ENCODE peak calls at places on chromosome 21, in six cellular contexts. S is ovary, C is lower leg skin, W is stomach, T is body of pancreas, A is HepG2. Z is an unnamed sample.

GRCh38 chr21:16419188-16419874 is 689.5 kb downstream of the USP25 start:
- DNase-seq in S (peak; percentile 82), C (peak; percentile 55), W (peak; percentile 81), T (peak; percentile 93), A (peak; percentile 12), Z (no peak)

GRCh38 chr21:29240136-29240535 is 58.6 kb upstream of the BACH1 start:
- DNase-seq in S (no peak), C (no peak), W (no peak), T (no peak), A (no peak), Z (no peak)

GRCh38 chr21:14383596-14384210 is 757 bp upstream of the HSPA13 start:
- DNase-seq in S (no peak), C (no peak), W (no peak), T (no peak), A (no peak), Z (no peak)

GRCh38 chr21:36199021-36199420 is 42.4 kb downstream of the DOP1B start:
- DNase-seq in S (no peak), C (no peak), W (no peak), T (no peak), A (no peak), Z (no peak)

GRCh38 chr21:25428537-25428936 is 178.7 kb downstream of the MRPL39 start:
- DNase-seq in S (no peak), C (no peak), W (no peak), T (no peak), A (no peak), Z (no peak)

GRCh38 chr21:30194701-30195299 is 21.1 kb downstream of the CLDN8 start:
- DNase-seq in S (no peak), C (no peak), W (no peak), T (no peak), A (peak; percentile 10), Z (peak; percentile 11)

GRCh38 chr21:15051652-15052554 is 12.9 kb downstream of the NRIP1 start:
- DNase-seq in S (no peak), C (no peak), W (no peak), T (no peak), A (no peak), Z (no peak)

GRCh38 chr21:16535100-16535418 is 805.3 kb downstream of the USP25 start:
- DNase-seq in S (peak; percentile 92), C (peak; percentile 87), W (peak; percentile 30), T (peak; percentile 88), A (no peak), Z (peak; percentile 40)

GRCh38 chr21:34996304-34997081 is 52.6 kb downstream of the RUNX1 start:
- DNase-seq in S (no peak), C (peak; percentile 75), W (no peak), T (no peak), A (no peak), Z (no peak)

GRCh38 chr21:23921670-23922418 is 1685.4 kb downstream of the MRPL39 start:
- DNase-seq in S (no peak), C (no peak), W (no peak), T (no peak), A (no peak), Z (no peak)

GRCh38 chr21:40139636-40140035 is 272.4 kb downstream of the PCP4 start:
- DNase-seq in S (no peak), C (no peak), W (no peak), T (no peak), A (no peak), Z (no peak)

GRCh38 chr21:34921151-34921550 is 128.0 kb downstream of the RUNX1 start:
- DNase-seq in S (no peak), C (no peak), W (no peak), T (no peak), A (no peak), Z (no peak)

GRCh38 chr21:14321042-14321441 is 61.9 kb downstream of the HSPA13 start:
- DNase-seq in S (no peak), C (no peak), W (no peak), T (no peak), A (no peak), Z (peak; percentile 5)

GRCh38 chr21:42837421-42838211 is 41.7 kb downstream of the WDR4 start:
- DNase-seq in S (no peak), C (no peak), W (peak; percentile 21), T (no peak), A (no peak), Z (no peak)

GRCh38 chr21:42835211-42835610 is 44.1 kb downstream of the WDR4 start:
- DNase-seq in S (no peak), C (no peak), W (peak; percentile 1), T (no peak), A (no peak), Z (no peak)

GRCh38 chr21:42835611-42836401 is 43.5 kb downstream of the WDR4 start:
- DNase-seq in S (no peak), C (no peak), W (peak; percentile 13), T (no peak), A (no peak), Z (no peak)

GRCh38 chr21:42836767-42837301 is 42.5 kb downstream of the WDR4 start:
- DNase-seq in S (no peak), C (no peak), W (peak; percentile 16), T (no peak), A (no peak), Z (no peak)

GRCh38 chr21:42836402-42836666 is 43.0 kb downstream of the WDR4 start:
- DNase-seq in S (no peak), C (no peak), W (no peak), T (no peak), A (no peak), Z (no peak)
- TF ChIP-seq POLR2A in S (no peak), C (no peak), W (no peak), T (no peak), A (no peak), Z (no peak)

GRCh38 chr21:33897098-33897497 is 18.5 kb downstream of the ATP5PO start:
- DNase-seq in S (no peak), C (no peak), W (no peak), T (no peak), A (no peak), Z (no peak)
- TF ChIP-seq POLR2A in S (no peak), C (no peak), W (no peak), T (no peak), A (no peak), Z (no peak)

DNA sequence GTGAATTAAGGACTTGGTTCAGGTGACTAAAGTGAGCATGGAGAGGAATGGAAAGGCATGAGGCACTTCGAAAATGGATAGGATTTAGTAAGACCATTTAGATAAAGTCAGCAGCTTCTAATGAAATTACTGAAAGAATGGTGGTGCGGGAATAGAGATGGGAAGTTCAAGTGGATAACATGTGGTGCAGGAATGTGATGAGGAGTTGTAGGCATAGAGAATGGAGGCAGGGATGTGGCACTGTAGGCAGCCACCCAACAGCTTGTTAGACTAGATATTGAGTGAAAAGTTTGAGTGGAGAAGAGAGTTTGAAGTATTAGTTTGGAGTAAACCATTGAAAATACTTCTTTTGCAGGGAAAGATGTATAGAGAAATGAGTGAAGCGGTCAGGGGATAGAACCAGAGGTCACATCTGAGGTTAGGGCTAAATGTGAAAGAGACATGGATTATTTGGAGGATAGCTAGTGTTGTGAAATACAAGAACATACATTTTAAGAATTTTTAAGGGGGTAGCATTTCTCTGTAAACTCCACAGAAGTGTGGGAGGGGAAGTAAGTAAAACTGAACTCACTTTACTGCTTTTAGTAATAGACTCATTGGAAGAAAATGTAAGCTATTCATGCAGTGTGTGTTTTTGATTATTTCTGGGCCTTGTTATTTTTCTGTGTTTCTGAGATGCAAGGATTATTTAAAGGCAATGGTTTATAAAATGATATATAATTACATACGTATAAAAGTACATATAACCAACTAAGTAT is 46.2 kb downstream of the DYRK1A start:
- DNase-seq in S (no peak), C (no peak), W (no peak), T (no peak), A (no peak), Z (no peak)
- TF ChIP-seq POLR2A in S (no peak), C (no peak), W (no peak), T (no peak), A (no peak), Z (no peak)

GRCh38 chr21:38806942-38807284 is 1.2 kb downstream of the ETS2 start:
- DNase-seq in S (no peak), C (no peak), W (no peak), T (no peak), A (no peak), Z (no peak)
- TF ChIP-seq POLR2A in S (no peak), C (no peak), W (no peak), T (no peak), A (no peak), Z (no peak)

DNA sequence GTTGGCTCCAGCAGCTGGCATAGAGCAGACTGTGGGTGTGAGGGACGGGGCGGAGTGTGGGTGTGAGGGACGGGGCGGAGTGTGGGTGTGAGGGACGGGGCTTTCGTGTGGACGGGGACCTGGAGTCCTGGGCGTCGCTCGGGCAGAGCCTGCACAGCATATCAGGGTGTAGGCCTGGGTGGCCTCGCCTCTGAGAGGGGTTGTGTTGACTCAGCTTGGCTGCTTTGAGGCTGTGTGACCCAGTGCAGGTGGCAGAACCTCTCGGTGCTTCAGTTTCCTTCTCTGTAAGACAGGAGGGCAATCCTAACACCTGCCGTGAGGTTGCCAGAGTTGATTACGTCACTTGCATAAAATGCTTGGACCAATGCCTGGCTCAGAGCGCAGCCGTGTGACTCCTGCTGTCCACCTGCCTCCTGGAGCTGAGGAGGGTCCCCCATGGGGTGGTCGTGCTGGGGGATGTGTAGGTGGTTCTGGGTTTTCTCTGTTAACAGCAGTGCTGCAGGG is 15.3 kb downstream of the PDXK start:
- DNase-seq in S (peak; percentile 17), C (no peak), W (peak; percentile 77), T (peak; percentile 83), A (no peak), Z (no peak)
- TF ChIP-seq POLR2A in S (no peak), C (no peak), W (no peak), T (no peak), A (no peak), Z (no peak)

GRCh38 chr21:42974832-42975820 is 764 bp downstream of the PKNOX1 start:
- DNase-seq in S (peak; percentile 65), C (peak; percentile 34), W (peak; percentile 63), T (peak; percentile 67), A (peak; percentile 42), Z (peak; percentile 69)
- TF ChIP-seq POLR2A in S (peak; percentile 41), C (no peak), W (no peak), T (peak; percentile 46), A (peak; percentile 61), Z (peak; percentile 62)

GRCh38 chr21:45923146-45923545 is 58.4 kb upstream of the COL6A1 start:
- DNase-seq in S (peak; percentile 66), C (peak; percentile 35), W (peak; percentile 60), T (peak; percentile 63), A (peak; percentile 16), Z (peak; percentile 94)
- TF ChIP-seq POLR2A in S (no peak), C (no peak), W (no peak), T (no peak), A (no peak), Z (no peak)

GRCh38 chr21:43767980-43768867 is 7.9 kb downstream of the CSTB start:
- DNase-seq in S (peak; percentile 55), C (peak; percentile 59), W (peak; percentile 74), T (peak; percentile 64), A (no peak), Z (peak; percentile 81)
- TF ChIP-seq POLR2A in S (no peak), C (no peak), W (no peak), T (no peak), A (no peak), Z (peak; percentile 36)